ENCODE peak calls at places on chromosome 11, in seven cellular contexts. G is tibial nerve, X is spleen, N is IMR-90, J is adrenal gland, S is upper lobe of left lung, Q is HepG2. C is an unnamed sample. For H3K4me1, the result is how much of the 10 kb centered on the place peaks cover.

GRCh38 chr11:27933992-27934829 is 173.7 kb downstream of the KIF18A start:
- DNase-seq in Q (no peak), X (no peak), S (peak), J (no peak), N (peak), G (no peak), C (no peak)

GRCh38 chr11:47225552-47226137 is 10.9 kb downstream of the DDB2 start:
- DNase-seq in S (no peak), Q (no peak), X (no peak), J (no peak), G (no peak), N (peak), C (no peak)

GRCh38 chr11:5596611-5597201 is at the start of gene TRIM6:
- DNase-seq in S (no peak), Q (no peak), N (peak), J (peak), G (peak), X (peak), C (no peak)

GRCh38 chr11:64224891-64225607 is 937 bp downstream of the TRPT1 start:
- DNase-seq in J (peak), N (no peak), X (peak), Q (no peak), G (no peak), S (peak), C (no peak)

GRCh38 chr11:61728066-61728939 is 24.1 kb upstream of the MYRF start:
- DNase-seq in S (peak), G (no peak), N (no peak), J (no peak), X (no peak), Q (no peak), C (no peak)

GRCh38 chr11:72637926-72638325 is 36.3 kb downstream of the PDE2A start:
- DNase-seq in J (no peak), X (no peak), G (no peak), N (no peak), Q (no peak), S (no peak), C (no peak)

GRCh38 chr11:8971917-8972316 is 7.7 kb upstream of the TMEM9B start:
- DNase-seq in J (no peak), G (no peak), S (no peak), X (no peak), N (no peak), Q (no peak), C (no peak)

GRCh38 chr11:33060271-33060670 is 20.9 kb downstream of the TCP11L1 start:
- DNase-seq in S (no peak), X (no peak), J (no peak), N (no peak), G (no peak), Q (no peak), C (no peak)

GRCh38 chr11:10413268-10413667 is 41.8 kb upstream of the AMPD3 start:
- DNase-seq in G (no peak), N (peak), Q (peak), X (peak), J (no peak), S (no peak), C (peak)

GRCh38 chr11:76849376-76849775 is 11.3 kb upstream of the ACER3 start:
- DNase-seq in G (no peak), Q (no peak), J (no peak), S (no peak), X (no peak), N (no peak), C (no peak)

GRCh38 chr11:68423481-68423880 is 37.1 kb upstream of the PPP6R3 start:
- DNase-seq in N (no peak), S (no peak), X (no peak), J (no peak), G (no peak), Q (no peak), C (no peak)

GRCh38 chr11:19821993-19822392 is 109.4 kb downstream of the NAV2 start:
- DNase-seq in Q (no peak), X (no peak), S (no peak), G (no peak), J (no peak), N (no peak), C (no peak)

GRCh38 chr11:96306933-96307747 is 35.9 kb downstream of the MAML2 start:
- DNase-seq in S (no peak), N (peak), X (no peak), Q (peak), J (peak), G (peak), C (peak)

GRCh38 chr11:65429069-65429681 is 6.6 kb downstream of the NEAT1 start:
- DNase-seq in Q (no peak), X (no peak), G (no peak), S (no peak), J (peak), N (peak), C (peak)

GRCh38 chr11:65431452-65432132 is 9.0 kb downstream of the NEAT1 start:
- DNase-seq in X (no peak), S (no peak), N (peak), J (no peak), G (no peak), Q (no peak), C (peak)

GRCh38 chr11:65430406-65431217 is 8.0 kb downstream of the NEAT1 start:
- DNase-seq in N (peak), J (peak), G (peak), X (no peak), Q (no peak), S (no peak), C (peak)

GRCh38 chr11:65428578-65429068 is 6.0 kb downstream of the NEAT1 start:
- DNase-seq in S (no peak), G (no peak), Q (no peak), X (peak), J (peak), N (no peak), C (peak)

GRCh38 chr11:65429724-65430405 is 7.3 kb downstream of the NEAT1 start:
- DNase-seq in S (peak), X (peak), J (peak), N (peak), Q (no peak), G (no peak), C (peak)
- H3K4me1 ChIP-seq in S (half or more), X (half or more), J (under half), N (under half), Q (half or more), G (half or more), C (under half)

GRCh38 chr11:119322360-119322739 is 5.4 kb upstream of the MCAM start:
- DNase-seq in N (no peak), S (no peak), G (no peak), X (no peak), Q (no peak), J (no peak), C (no peak)

GRCh38 chr11:119319702-119320592 is 3.0 kb upstream of the MCAM start:
- DNase-seq in Q (no peak), G (no peak), S (peak), J (no peak), X (no peak), N (no peak), C (no peak)

GRCh38 chr11:119322921-119323531 is 6.1 kb upstream of the MCAM start:
- DNase-seq in S (peak), J (no peak), Q (no peak), X (no peak), G (peak), N (no peak), C (no peak)

GRCh38 chr11:119319136-119319701 is 2.3 kb upstream of the MCAM start:
- DNase-seq in S (no peak), X (no peak), N (no peak), Q (no peak), G (no peak), J (no peak), C (no peak)

GRCh38 chr11:119320593-119321524 is 3.9 kb upstream of the MCAM start:
- DNase-seq in X (peak), Q (no peak), S (peak), G (no peak), N (peak), J (no peak), C (peak)
- TF ChIP-seq POLR2A in X (no peak), Q (no peak), S (peak), G (peak), N (peak), J (no peak), C (peak)

DNA sequence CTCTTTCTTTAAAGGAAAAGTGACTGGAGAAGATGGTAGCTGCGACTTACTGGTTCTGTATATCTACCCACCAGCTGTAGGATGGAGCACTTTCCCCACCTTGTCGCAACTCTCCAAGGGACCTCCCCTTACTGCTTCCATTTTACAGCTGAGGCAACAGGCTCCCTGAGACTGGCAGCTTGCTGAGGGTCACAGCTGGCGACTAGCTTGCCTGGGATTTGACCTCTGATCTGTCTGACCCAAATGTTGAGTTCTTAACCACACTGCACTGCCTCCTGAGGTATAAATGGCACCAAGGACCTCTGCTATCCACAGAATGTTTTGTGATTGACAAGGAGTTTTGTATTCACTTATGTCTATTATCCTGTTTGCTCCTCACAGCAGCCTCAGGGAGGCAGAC is 115.0 kb upstream of the NNMT start:
- DNase-seq in J (no peak), Q (no peak), N (no peak), S (no peak), X (no peak), G (no peak), C (no peak)
- H3K4me1 ChIP-seq in J (half or more), Q (under half), N (under half), S (half or more), X (half or more), G (half or more), C (under half)

GRCh38 chr11:69443138-69443967 is 38.1 kb upstream of the LINC01488 start:
- DNase-seq in G (peak), Q (no peak), N (peak), X (peak), S (peak), J (peak), C (peak)
- TF ChIP-seq POLR2A in G (peak), Q (no peak), N (peak), X (no peak), S (peak), J (peak), C (peak)

GRCh38 chr11:84146826-84147225 is 860.7 kb upstream of the CCDC90B start:
- DNase-seq in S (no peak), G (no peak), X (no peak), N (no peak), J (no peak), Q (no peak), C (no peak)
- H3K4me1 ChIP-seq in S (under half), G (under half), X (under half), N (under half), J (under half), Q (under half), C (under half)

GRCh38 chr11:86800076-86800955 is at the start of gene PRSS23:
- DNase-seq in Q (no peak), G (peak), X (peak), N (peak), J (peak), S (peak), C (no peak)
- TF ChIP-seq POLR2A in Q (no peak), G (peak), X (no peak), N (peak), J (peak), S (no peak), C (no peak)

GRCh38 chr11:67269401-67270255 is 3.4 kb downstream of the GRK2 start:
- DNase-seq in S (no peak), G (no peak), N (no peak), X (peak), J (no peak), Q (no peak), C (peak)

GRCh38 chr11:67271548-67272284 is 5.4 kb downstream of the GRK2 start:
- DNase-seq in N (no peak), X (peak), S (peak), G (peak), Q (no peak), J (no peak), C (peak)

GRCh38 chr11:67270256-67271211 is 4.3 kb downstream of the GRK2 start:
- DNase-seq in J (no peak), S (no peak), Q (no peak), X (peak), N (no peak), G (no peak), C (peak)

GRCh38 chr11:67272327-67273259 is 6.3 kb downstream of the GRK2 start:
- DNase-seq in G (peak), N (no peak), Q (no peak), X (peak), S (peak), J (no peak), C (peak)

GRCh38 chr11:67271212-67271547 is 4.9 kb downstream of the GRK2 start:
- DNase-seq in S (no peak), N (no peak), X (no peak), J (no peak), G (no peak), Q (no peak), C (no peak)
- H3K4me1 ChIP-seq in S (half or more), N (under half), X (half or more), J (half or more), G (half or more), Q (under half), C (half or more)

GRCh38 chr11:12995211-12995610 is 13.9 kb upstream of the RASSF10 start:
- DNase-seq in N (no peak), X (no peak), J (no peak), S (no peak), G (no peak), Q (no peak), C (no peak)
- TF ChIP-seq POLR2A in N (no peak), X (no peak), J (no peak), S (no peak), G (no peak), Q (no peak), C (no peak)

GRCh38 chr11:71059662-71060061 is 192.7 kb downstream of the SHANK2 start:
- DNase-seq in G (no peak), J (no peak), Q (no peak), N (no peak), S (no peak), X (no peak), C (no peak)

GRCh38 chr11:71062199-71062598 is 190.2 kb downstream of the SHANK2 start:
- DNase-seq in S (no peak), Q (no peak), J (no peak), G (no peak), N (no peak), X (no peak), C (no peak)

GRCh38 chr11:71063129-71063528 is 189.2 kb downstream of the SHANK2 start:
- DNase-seq in N (no peak), Q (no peak), X (no peak), G (no peak), S (no peak), J (no peak), C (no peak)

GRCh38 chr11:71064183-71064582 is 188.2 kb downstream of the SHANK2 start:
- DNase-seq in Q (no peak), G (no peak), J (no peak), S (no peak), X (no peak), N (no peak), C (no peak)

GRCh38 chr11:71060358-71060757 is 192.0 kb downstream of the SHANK2 start:
- DNase-seq in G (no peak), X (no peak), J (no peak), N (no peak), S (no peak), Q (no peak), C (no peak)
- H3K4me1 ChIP-seq in G (under half), X (under half), J (under half), N (under half), S (under half), Q (under half), C (under half)

C was measured in Peyer's patch.